ENCODE peak calls at places on chromosomes 11 and 22, in five cellular contexts. O, G, X, V and Y are unnamed samples.

GRCh38 chr11:117345039-117345438 is 17.4 kb downstream of the CEP164 start:
- DNase-seq in O (no peak), V (no peak), G (no peak), X (no peak), Y (peak; percentile 29)

GRCh38 chr11:13354335-13354734 is 76.7 kb downstream of the BMAL1 start:
- DNase-seq in X (no peak), O (no peak), V (no peak), G (no peak), Y (peak; percentile 18)

GRCh38 chr11:72328366-72329224 is 84.6 kb upstream of the PHOX2A start:
- DNase-seq in X (no peak), O (no peak), V (no peak), G (no peak), Y (peak; percentile 45)

GRCh38 chr11:63610604-63611394 is 3.4 kb downstream of the PLAAT3 start:
- DNase-seq in O (no peak), X (peak; percentile 30), V (peak; percentile 70), G (no peak), Y (no peak)

GRCh38 chr11:44467931-44468330 is 97.5 kb upstream of the CD82 start:
- DNase-seq in G (no peak), X (no peak), V (no peak), O (no peak), Y (no peak)

GRCh38 chr11:3092603-3093141 is 35.4 kb upstream of the CARS1 start:
- DNase-seq in V (no peak), G (no peak), X (no peak), O (no peak), Y (no peak)

GRCh38 chr11:108538022-108538424 is 39.8 kb upstream of the POGLUT3 start:
- DNase-seq in V (no peak), X (no peak), G (no peak), O (no peak), Y (no peak)

GRCh38 chr11:112884012-112884767 is 77.0 kb upstream of the NCAM1 start:
- DNase-seq in G (no peak), V (no peak), X (no peak), O (no peak), Y (no peak)

GRCh38 chr22:39205344-39206021 is 39.3 kb downstream of the PDGFB start:
- DNase-seq in V (no peak), X (peak; percentile 61), O (no peak), G (peak; percentile 66), Y (peak; percentile 86)

GRCh38 chr22:23113067-23113846 is 28.5 kb downstream of the RSPH14 start:
- DNase-seq in X (no peak), V (no peak), G (no peak), O (no peak), Y (peak; percentile 61)

GRCh38 chr11:72813740-72814138 is 472 bp upstream of the ATG16L2 start:
- DNase-seq in V (no peak), X (peak; percentile 75), O (no peak), G (peak; percentile 82), Y (peak; percentile 92)

GRCh38 chr22:31244044-31244942 is 32.2 kb downstream of the LIMK2 start:
- DNase-seq in X (peak; percentile 51), G (no peak), V (no peak), O (no peak), Y (peak; percentile 60)

GRCh38 chr11:66868082-66868725 is 11.3 kb downstream of the LRFN4 start:
- DNase-seq in V (no peak), O (no peak), X (no peak), G (no peak), Y (no peak)

GRCh38 chr11:71467164-71467563 is 14.2 kb downstream of the NADSYN1 start:
- DNase-seq in O (no peak), G (no peak), V (no peak), X (no peak), Y (no peak)

GRCh38 chr11:87368876-87369480 is 331.2 kb downstream of the TMEM135 start:
- DNase-seq in G (no peak), V (no peak), X (no peak), O (no peak), Y (no peak)

GRCh38 chr11:2558861-2559526 is 114.2 kb downstream of the KCNQ1 start:
- DNase-seq in X (no peak), V (no peak), O (no peak), G (no peak), Y (no peak)

GRCh38 chr22:38036392-38037062 is 20.7 kb upstream of the PICK1 start:
- DNase-seq in X (no peak), V (no peak), O (no peak), G (no peak), Y (no peak)

GRCh38 chr11:84714316-84714780 is 912.8 kb downstream of the DLG2 start:
- DNase-seq in G (no peak), X (peak; percentile 28), V (no peak), O (peak; percentile 61), Y (no peak)

GRCh38 chr11:110096369-110096976 is 3.3 kb downstream of the ZC3H12C start:
- DNase-seq in G (no peak), O (no peak), X (no peak), V (no peak), Y (no peak)

GRCh38 chr22:47098121-47098520 is 335.7 kb downstream of the TBC1D22A start:
- DNase-seq in G (no peak), V (no peak), X (no peak), O (no peak), Y (no peak)

GRCh38 chr11:120835601-120836228 is 188.2 kb upstream of the TBCEL start:
- DNase-seq in G (no peak), O (no peak), X (no peak), V (no peak), Y (no peak)

GRCh38 chr22:37052386-37053309 is 1.1 kb downstream of the KCTD17 start:
- DNase-seq in V (no peak), G (no peak), O (no peak), X (no peak), Y (no peak)

GRCh38 chr11:34461215-34461614 is 22.5 kb downstream of the CAT start:
- DNase-seq in O (no peak), V (no peak), X (no peak), G (no peak), Y (no peak)

GRCh38 chr11:18599739-18600230 is at the start of gene MISFA:
- DNase-seq in V (no peak), G (no peak), X (no peak), O (no peak), Y (no peak)

GRCh38 chr11:57459112-57460016 is 964 bp upstream of the RTN4RL2 start:
- DNase-seq in O (peak; percentile 49), G (no peak), V (no peak), X (no peak), Y (no peak)

GRCh38 chr11:19301336-19301735 is 60.6 kb upstream of the E2F8 start:
- DNase-seq in X (no peak), V (no peak), O (no peak), G (no peak), Y (no peak)

GRCh38 chr22:24120029-24120428 is 61.3 kb upstream of the SUSD2 start:
- DNase-seq in X (no peak), V (no peak), G (no peak), O (no peak), Y (no peak)

GRCh38 chr11:118304227-118304808 is at the start of gene CD3E:
- DNase-seq in X (no peak), O (no peak), V (no peak), G (peak; percentile 48), Y (no peak)

GRCh38 chr11:33065445-33066178 is 26.2 kb downstream of the TCP11L1 start:
- DNase-seq in G (peak; percentile 45), O (peak; percentile 67), V (peak; percentile 8), X (peak; percentile 37), Y (peak; percentile 46)

GRCh38 chr11:65574963-65575567 is 788 bp upstream of the EHBP1L1 start:
- DNase-seq in O (peak; percentile 63), X (no peak), V (peak; percentile 11), G (peak; percentile 45), Y (no peak)

GRCh38 chr22:24153959-24154358 is 27.3 kb upstream of the SUSD2 start:
- DNase-seq in G (no peak), V (no peak), O (no peak), X (no peak), Y (no peak)

GRCh38 chr22:29112102-29112501 is 39.3 kb downstream of the KREMEN1 start:
- DNase-seq in O (no peak), X (no peak), G (no peak), V (no peak), Y (no peak)

GRCh38 chr11:63489879-63490278 is 1.1 kb downstream of the PLAAT5 start:
- DNase-seq in G (no peak), X (no peak), V (no peak), O (peak; percentile 38), Y (no peak)

GRCh38 chr11:102111787-102112653 is 1.8 kb downstream of the YAP1 start:
- DNase-seq in G (no peak), V (no peak), X (peak; percentile 56), O (peak; percentile 50), Y (peak; percentile 91)

GRCh38 chr11:119324124-119324665 is 7.3 kb upstream of the MCAM start:
- DNase-seq in G (no peak), V (peak; percentile 47), O (no peak), X (no peak), Y (no peak)

GRCh38 chr11:441418-442274 is at the start of gene ANO9:
- DNase-seq in V (no peak), O (peak; percentile 74), X (no peak), G (peak; percentile 75), Y (no peak)

GRCh38 chr11:57641426-57641825 is 8.3 kb downstream of the YPEL4 start:
- DNase-seq in X (no peak), O (no peak), G (no peak), V (peak; percentile 51), Y (no peak)